ENCODE peak calls at places on chromosomes 6 and 20, in five cellular contexts. I, K, N, O and D are unnamed samples. For H3K9me3, the result is how much of the 10 kb centered on the place peaks cover.

GRCh38 chr6:75230484-75231325 is 12.9 kb downstream of the COX7A2 start:
- DNase-seq in K (no peak), O (peak), I (no peak), N (no peak), D (peak)

GRCh38 chr6:163717106-163717764 is 302.7 kb downstream of the QKI start:
- DNase-seq in I (no peak), K (peak), O (no peak), N (no peak), D (no peak)

GRCh38 chr20:44026932-44027685 is 112.5 kb downstream of the TOX2 start:
- DNase-seq in I (no peak), N (no peak), O (no peak), K (peak), D (no peak)

GRCh38 chr6:31829633-31830492 is 2.3 kb downstream of the HSPA1B start:
- DNase-seq in K (no peak), I (no peak), O (peak), N (no peak), D (no peak)

GRCh38 chr20:51221791-51222408 is 199.0 kb upstream of the KCNG1 start:
- DNase-seq in O (no peak), I (no peak), K (no peak), N (no peak), D (peak)

GRCh38 chr6:106163966-106164877 is 78.1 kb downstream of the PRDM1 start:
- DNase-seq in K (peak), N (no peak), O (peak), I (no peak), D (peak)

GRCh38 chr20:16349518-16350295 is 223.5 kb downstream of the KIF16B start:
- DNase-seq in K (no peak), I (no peak), N (no peak), O (no peak), D (no peak)

GRCh38 chr6:153328194-153328593 is 197.1 kb upstream of the RGS17 start:
- DNase-seq in N (no peak), O (no peak), I (no peak), K (no peak), D (no peak)

GRCh38 chr6:7052441-7052936 is 55.3 kb upstream of the RREB1 start:
- DNase-seq in N (peak), O (peak), I (no peak), K (peak), D (peak)

GRCh38 chr6:86963352-86963751 is 26.0 kb downstream of the HTR1E start:
- DNase-seq in N (no peak), I (no peak), K (no peak), O (no peak), D (no peak)

GRCh38 chr6:11621119-11621518 is 83.6 kb downstream of the TMEM170B start:
- DNase-seq in N (no peak), I (no peak), O (no peak), K (no peak), D (no peak)

GRCh38 chr6:1436334-1437306 is 47.2 kb downstream of the FOXF2 start:
- DNase-seq in I (peak), K (no peak), O (no peak), N (no peak), D (peak)

GRCh38 chr20:50215101-50215500 is 24.5 kb downstream of the CEBPB start:
- DNase-seq in I (no peak), K (no peak), N (no peak), O (no peak), D (no peak)

GRCh38 chr6:148455674-148456559 is 113.3 kb downstream of the SASH1 start:
- DNase-seq in I (no peak), N (no peak), K (no peak), O (no peak), D (no peak)

GRCh38 chr20:33072362-33072761 is 7.1 kb upstream of the BPIFB4 start:
- DNase-seq in K (no peak), N (no peak), O (no peak), I (no peak), D (no peak)

GRCh38 chr6:109445382-109445781 is 4.9 kb downstream of the SMPD2 start:
- DNase-seq in O (no peak), N (no peak), I (no peak), K (no peak), D (no peak)

GRCh38 chr6:156994215-156995076 is 217.3 kb downstream of the ARID1B start:
- DNase-seq in O (no peak), N (no peak), I (peak), K (no peak), D (no peak)

GRCh38 chr6:160221423-160221822 is 37.2 kb downstream of the SLC22A2 start:
- DNase-seq in O (no peak), I (no peak), K (no peak), N (no peak), D (no peak)

DNA sequence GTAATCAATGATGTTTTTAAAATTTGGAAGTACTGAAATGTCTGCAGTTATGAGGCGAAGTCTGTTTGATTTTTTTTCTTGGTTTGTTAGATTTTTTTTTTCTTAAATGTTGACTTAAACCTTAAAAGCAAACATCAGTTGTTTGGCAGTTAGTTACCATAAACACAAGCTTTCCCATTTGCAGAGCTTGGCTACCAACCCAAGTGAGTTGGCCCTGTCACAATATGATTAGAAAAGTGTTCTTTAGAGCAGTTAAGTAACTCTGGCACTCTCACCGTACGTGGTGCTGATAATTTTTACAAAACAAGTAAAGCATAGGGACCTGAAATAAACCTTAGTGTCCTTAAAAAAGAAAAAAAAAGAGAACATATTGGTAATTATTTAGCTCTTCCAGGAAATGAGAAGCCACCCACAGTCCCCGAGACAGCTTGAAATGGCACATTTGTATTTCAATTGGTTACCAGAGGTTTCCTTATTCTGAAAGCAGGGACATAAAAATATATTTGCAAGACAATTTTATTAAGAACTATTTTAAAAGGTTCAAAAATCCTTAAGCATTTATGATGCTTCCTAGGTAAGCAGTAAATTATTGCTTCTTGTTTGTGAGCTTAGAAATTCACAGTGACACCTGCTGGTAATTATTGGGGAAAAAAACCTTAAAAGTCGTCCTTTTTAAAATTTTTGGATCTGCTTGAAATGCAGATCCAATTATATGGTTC is 3.9 kb downstream of the HEY2 start:
- DNase-seq in I (no peak), O (no peak), N (no peak), K (no peak), D (no peak)
- TF ChIP-seq CTCF in I (peak), O (no peak), N (no peak), K (no peak), D (no peak)

DNA sequence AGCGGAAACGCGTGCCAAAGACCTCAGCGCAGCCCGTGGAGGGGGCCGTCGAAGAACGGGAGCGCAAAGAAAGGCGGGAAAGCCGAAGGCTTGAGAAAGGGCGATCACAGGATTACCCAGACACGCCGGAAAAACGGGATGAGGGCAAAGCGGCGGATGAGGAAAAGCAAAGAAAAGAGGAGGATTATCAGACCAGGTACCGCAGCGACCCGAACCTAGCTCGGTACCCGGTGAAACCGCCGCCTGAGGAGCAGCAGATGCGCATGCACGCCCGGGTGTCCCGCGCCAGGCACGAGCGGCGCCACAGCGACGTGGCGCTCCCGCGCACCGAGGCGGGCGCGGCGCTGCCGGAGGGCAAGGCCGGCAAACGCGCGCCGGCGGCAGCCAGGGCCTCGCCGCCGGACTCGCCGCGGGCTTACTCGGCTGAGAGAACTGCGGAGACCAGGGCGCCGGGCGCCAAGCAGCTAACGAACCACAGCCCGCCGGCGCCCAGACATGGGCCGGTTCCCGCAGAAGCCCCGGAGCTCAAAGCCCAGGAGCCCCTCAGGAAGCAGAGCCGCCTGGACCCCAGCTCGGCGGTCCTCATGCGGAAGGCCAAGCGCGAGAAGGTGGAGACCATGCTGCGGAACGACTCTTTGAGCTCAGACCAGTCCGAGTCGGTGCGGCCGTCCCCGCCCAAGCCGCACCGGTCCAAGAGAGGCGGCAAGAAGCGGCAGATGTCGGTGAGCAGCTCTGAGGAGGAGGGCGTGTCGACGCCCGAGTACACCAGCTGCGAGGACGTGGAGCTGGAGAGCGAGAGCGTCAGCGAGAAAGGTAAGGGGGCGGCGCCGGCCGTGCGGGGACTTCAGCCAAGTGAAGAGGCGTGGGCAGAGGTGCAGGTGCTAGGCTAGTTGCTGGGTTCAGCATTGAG is 296.2 kb downstream of the RIMS1 start:
- DNase-seq in O (no peak), K (no peak), N (no peak), I (peak), D (peak)
- H3K4me3 ChIP-seq in O (peak), K (peak), N (no peak), I (peak), D (peak)

GRCh38 chr20:29085625-29086024 is 2171.8 kb upstream of the DEFB115 start:
- DNase-seq in I (no peak), O (no peak), N (no peak), K (no peak), D (no peak)

DNA sequence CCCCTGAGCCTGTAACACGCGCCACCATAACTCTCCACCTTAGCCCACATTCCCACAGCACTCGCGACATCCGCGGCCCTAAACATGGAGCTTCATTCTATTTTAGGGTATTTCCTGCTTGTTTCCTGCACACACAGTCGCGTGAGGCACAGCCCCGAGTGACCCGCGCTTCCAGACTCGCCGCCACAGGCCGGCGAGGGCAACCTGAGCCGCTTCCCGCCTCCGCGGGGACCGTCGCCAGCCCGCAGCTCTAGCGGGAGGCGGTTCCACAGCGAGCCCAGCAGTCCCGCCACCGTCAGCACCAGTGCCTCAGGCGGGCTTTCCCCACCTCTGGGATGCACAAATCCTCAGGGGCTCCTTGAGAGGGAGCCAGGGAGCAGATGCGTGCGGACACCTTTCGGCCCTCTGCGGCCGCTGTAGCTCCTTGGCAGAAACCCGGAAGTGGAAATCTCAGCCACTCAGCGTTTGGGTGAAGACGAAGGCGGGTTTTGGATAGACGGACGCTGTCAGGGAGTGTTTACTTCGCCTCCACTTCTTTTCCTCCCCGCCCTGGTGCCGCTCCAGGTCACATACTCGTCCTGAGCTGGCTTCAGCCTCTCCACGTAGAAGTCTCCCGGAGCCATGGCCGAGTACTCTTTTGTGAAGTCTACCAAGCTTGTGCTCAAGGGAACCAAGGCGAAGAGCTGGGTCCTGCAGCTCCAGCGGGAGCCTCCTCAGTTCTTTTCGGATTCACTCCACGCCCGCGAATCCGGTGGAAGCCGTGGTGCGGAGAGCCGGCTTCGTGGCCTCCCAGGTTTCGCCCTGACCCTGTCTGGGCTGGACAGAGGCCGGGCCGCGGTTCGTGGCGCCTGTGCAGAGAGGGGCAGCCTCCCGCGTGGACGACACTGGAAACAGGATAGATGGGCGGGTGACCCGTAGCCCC is 2177.4 kb upstream of the DEFB115 start:
- DNase-seq in N (no peak), K (no peak), I (peak), O (no peak), D (no peak)
- H3K9me3 ChIP-seq in N (under half), K (under half), I (under half), O (under half), D (under half)

DNA sequence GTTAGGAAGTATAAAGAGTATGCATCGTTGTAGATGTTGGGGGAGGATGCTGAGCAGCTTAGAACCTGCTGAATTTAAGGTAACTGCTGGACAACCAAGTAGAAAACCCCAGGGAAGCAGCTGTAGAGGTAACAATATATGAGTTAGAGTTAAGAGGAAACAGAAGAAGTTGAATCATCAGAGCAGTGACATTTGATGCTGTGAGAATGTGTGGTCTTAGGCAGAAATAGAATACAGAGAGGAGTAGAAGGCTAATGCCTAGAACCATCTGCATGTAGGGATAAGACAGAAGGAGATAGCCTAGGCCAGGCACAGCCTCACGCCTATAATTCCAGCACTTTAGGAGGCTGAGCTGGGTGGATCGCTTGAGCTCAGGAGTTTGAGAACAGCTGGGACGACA is 22.6 kb upstream of the DYNLRB1 start:
- DNase-seq in O (no peak), K (no peak), I (no peak), N (no peak), D (no peak)
- TF ChIP-seq CTCF in O (no peak), K (no peak), I (no peak), N (no peak), D (no peak)

GRCh38 chr20:57396212-57396611 is 5.0 kb downstream of the RBM38 start:
- DNase-seq in I (no peak), K (peak), N (no peak), O (no peak), D (no peak)
- H3K4me3 ChIP-seq in I (no peak), K (no peak), N (no peak), O (no peak), D (no peak)